ENCODE peak calls at places on chromosomes 5 and 9, in six cellular contexts. Y is GM10248; M is vagina; G is breast epithelium; V is CD8-positive, alpha-beta T cell; U is MCF 10A. J is an unnamed sample.

GRCh38 chr5:34717426-34718327 is 61.5 kb downstream of the RAI14 start:
- DNase-seq in Y (no peak), M (no peak), G (no peak), V (no peak), U (no peak), J (peak)

GRCh38 chr9:86637515-86637914 is 283.3 kb upstream of the TUT7 start:
- DNase-seq in Y (no peak), M (no peak), G (no peak), V (no peak), U (peak), J (peak)

GRCh38 chr5:103021310-103021709 is 98.6 kb downstream of the GIN1 start:
- DNase-seq in Y (no peak), M (no peak), G (no peak), V (no peak), U (no peak), J (peak)

GRCh38 chr5:9775339-9775738 is 145.2 kb upstream of the TAS2R1 start:
- DNase-seq in Y (no peak), M (no peak), G (no peak), V (no peak), U (no peak), J (peak)

GRCh38 chr9:121749614-121750013 is 98.2 kb downstream of the DAB2IP start:
- DNase-seq in Y (no peak), M (no peak), G (no peak), V (no peak), U (no peak), J (no peak)

GRCh38 chr5:56534102-56534501 is 281.2 kb upstream of the MAP3K1 start:
- DNase-seq in Y (no peak), M (no peak), G (no peak), V (no peak), U (peak), J (no peak)

GRCh38 chr5:37532976-37533740 is 154.0 kb downstream of the WDR70 start:
- DNase-seq in Y (no peak), M (no peak), G (no peak), V (no peak), U (peak), J (peak)

GRCh38 chr9:26723486-26723885 is 169.1 kb downstream of the CAAP1 start:
- DNase-seq in Y (peak), M (no peak), G (no peak), V (no peak), U (peak), J (peak)

GRCh38 chr5:107954254-107954653 is 283.5 kb upstream of the EFNA5 start:
- DNase-seq in Y (no peak), M (no peak), G (no peak), V (no peak), U (no peak), J (no peak)

GRCh38 chr5:135993248-135993893 is 35.4 kb upstream of the TGFBI start:
- DNase-seq in Y (no peak), M (no peak), G (no peak), V (no peak), U (no peak), J (no peak)

GRCh38 chr5:162068412-162068811 is 839 bp downstream of the GABRG2 start:
- DNase-seq in Y (peak), M (no peak), G (peak), V (no peak), U (peak), J (no peak)

GRCh38 chr9:92704528-92704927 is 34.6 kb upstream of the IPPK start:
- DNase-seq in Y (no peak), M (no peak), G (no peak), V (no peak), U (peak), J (no peak)

GRCh38 chr9:92707530-92707929 is 37.6 kb upstream of the IPPK start:
- DNase-seq in Y (no peak), M (no peak), G (no peak), V (no peak), U (no peak), J (no peak)

GRCh38 chr9:92709240-92709639 is 39.3 kb upstream of the IPPK start:
- DNase-seq in Y (no peak), M (no peak), G (no peak), V (no peak), U (peak), J (no peak)

GRCh38 chr9:92709954-92710353 is 40.0 kb upstream of the IPPK start:
- DNase-seq in Y (no peak), M (no peak), G (peak), V (no peak), U (no peak), J (no peak)

GRCh38 chr9:92706218-92706940 is 36.4 kb upstream of the IPPK start:
- DNase-seq in Y (peak), M (no peak), G (peak), V (no peak), U (peak), J (no peak)
- TF ChIP-seq CTCF in Y (peak), M (no peak), G (no peak), V (peak), U (peak), J (peak)

DNA sequence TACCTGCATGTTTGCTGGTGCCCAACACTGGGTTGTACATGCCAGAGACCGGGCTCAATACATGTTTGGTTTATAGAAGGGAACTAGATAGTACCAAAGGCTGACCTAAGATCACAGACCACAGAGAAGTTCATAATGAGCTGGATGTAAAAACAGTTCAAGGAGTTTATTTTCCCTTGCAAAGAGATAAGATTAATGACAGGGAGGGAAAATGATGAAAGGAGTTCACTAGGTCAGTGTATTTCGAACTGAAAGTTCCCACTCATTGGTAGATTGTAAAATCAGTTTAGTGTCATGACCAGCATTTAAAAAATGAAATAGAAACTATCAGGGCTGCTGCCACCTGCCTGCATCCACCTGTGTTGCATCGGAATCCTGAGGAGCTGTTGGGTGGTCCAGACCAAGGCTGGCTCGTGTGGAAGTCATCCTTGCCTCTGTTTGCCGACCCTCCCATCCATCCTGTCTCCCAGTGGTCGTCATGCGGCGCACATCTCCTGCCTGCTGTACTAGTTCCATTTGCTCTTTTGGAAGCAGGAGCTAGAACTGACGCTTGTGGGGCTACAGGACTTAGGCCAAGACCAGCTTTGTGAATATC is 21.1 kb downstream of the TBC1D2 start:
- DNase-seq in Y (no peak), M (no peak), G (no peak), V (no peak), U (no peak), J (no peak)
- TF ChIP-seq CTCF in Y (peak), M (no peak), G (no peak), V (no peak), U (no peak), J (no peak)

GRCh38 chr9:89880721-89881120 is 275.9 kb downstream of the GADD45G start:
- DNase-seq in Y (no peak), M (no peak), G (no peak), V (no peak), U (no peak), J (no peak)
- TF ChIP-seq CTCF in Y (no peak), M (no peak), G (no peak), V (no peak), U (no peak), J (no peak)

GRCh38 chr5:14505310-14506140 is 76.1 kb upstream of the OTULINL start:
- DNase-seq in Y (no peak), M (no peak), G (no peak), V (no peak), U (no peak), J (no peak)
- TF ChIP-seq CTCF in Y (no peak), M (no peak), G (no peak), V (no peak), U (no peak), J (peak)

GRCh38 chr9:133347985-133348762 is at the start of the genes MED22 and RPL7A:
- DNase-seq in Y (peak), M (no peak), G (peak), V (peak), U (peak), J (peak)
- TF ChIP-seq CTCF in Y (no peak), M (no peak), G (peak), V (no peak), U (no peak), J (no peak)

DNA sequence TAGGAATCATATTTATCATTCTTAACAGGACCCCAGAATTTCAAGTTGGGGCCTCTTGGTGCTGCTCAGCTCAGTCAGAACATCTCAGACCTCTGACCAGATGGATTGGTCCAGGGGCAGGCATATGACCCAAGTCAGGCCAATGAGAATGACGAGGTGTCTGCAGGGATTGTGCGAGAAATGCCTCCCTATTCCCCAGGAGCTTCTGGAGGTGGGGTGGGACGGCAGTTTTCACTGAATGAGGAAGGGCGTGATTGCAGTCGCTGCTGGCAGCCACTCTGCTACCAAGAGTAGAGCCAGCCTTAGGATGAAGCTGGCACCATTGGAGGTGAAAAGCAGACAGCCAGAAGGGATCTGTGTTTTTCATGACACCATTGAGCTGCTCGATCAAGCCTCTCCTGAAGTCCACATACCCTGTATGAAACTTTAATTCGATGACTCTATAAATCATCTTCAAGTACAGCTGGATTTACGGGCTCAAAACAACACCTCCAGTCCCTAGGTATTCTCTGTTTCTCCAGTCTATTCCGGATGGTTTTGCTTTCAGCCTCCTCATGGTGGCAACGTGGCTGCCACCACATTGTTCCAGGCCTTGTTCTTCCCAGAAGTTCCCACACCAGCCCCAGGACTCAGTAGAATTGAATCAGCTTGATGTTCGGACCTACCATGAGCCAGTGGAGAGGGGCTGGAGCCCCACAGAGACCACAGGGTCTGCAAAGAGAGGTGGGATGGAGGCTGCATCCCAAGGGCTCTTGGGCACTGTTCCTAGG is 70.2 kb upstream of the ADAMTS2 start:
- DNase-seq in Y (no peak), M (no peak), G (no peak), V (no peak), U (no peak), J (no peak)
- TF ChIP-seq CTCF in Y (no peak), M (no peak), G (no peak), V (no peak), U (no peak), J (no peak)